ENCODE peak calls at places on chromosome 7, in six cellular contexts. One of them, this sample, is unnamed.

GRCh38 chr7:140417456-140418155 is 13.7 kb downstream of the RAB19 start:
- DNase-seq in GM13976: no peak
- DNase-seq in HL-60: no peak
- DNase-seq in dorsolateral prefrontal cortex: no peak
- DNase-seq in GM23338: no peak
- DNase-seq in heart right ventricle: no peak
- DNase-seq in this sample: no peak

GRCh38 chr7:132666076-132666775 is 90.0 kb upstream of the PLXNA4 start:
- DNase-seq in heart right ventricle: no peak
- DNase-seq in GM13976: no peak
- DNase-seq in HL-60: no peak
- DNase-seq in dorsolateral prefrontal cortex: no peak
- DNase-seq in GM23338: no peak
- DNase-seq in this sample: no peak

GRCh38 chr7:46524350-46524749 is 603.3 kb upstream of the IGFBP3 start:
- DNase-seq in dorsolateral prefrontal cortex: no peak
- DNase-seq in GM13976: no peak
- DNase-seq in GM23338: no peak
- DNase-seq in heart right ventricle: no peak
- DNase-seq in HL-60: no peak
- DNase-seq in this sample: no peak

GRCh38 chr7:83806538-83806937 is 157.6 kb upstream of the SEMA3E start:
- DNase-seq in GM23338: no peak
- DNase-seq in heart right ventricle: no peak
- DNase-seq in HL-60: no peak
- DNase-seq in dorsolateral prefrontal cortex: no peak
- DNase-seq in GM13976: no peak
- DNase-seq in this sample: no peak

GRCh38 chr7:23161502-23161901 is 20.3 kb upstream of the NUP42 start:
- DNase-seq in GM23338: no peak
- DNase-seq in heart right ventricle: no peak
- DNase-seq in dorsolateral prefrontal cortex: no peak
- DNase-seq in HL-60: no peak
- DNase-seq in GM13976: no peak
- DNase-seq in this sample: no peak

GRCh38 chr7:36723951-36724664 is at the start of gene AOAH:
- DNase-seq in GM13976: peak
- DNase-seq in GM23338: no peak
- DNase-seq in heart right ventricle: peak
- DNase-seq in HL-60: peak
- DNase-seq in dorsolateral prefrontal cortex: no peak
- DNase-seq in this sample: peak

GRCh38 chr7:16524332-16524731 is 2.3 kb upstream of the LRRC72 start:
- DNase-seq in GM23338: no peak
- DNase-seq in dorsolateral prefrontal cortex: no peak
- DNase-seq in HL-60: no peak
- DNase-seq in GM13976: no peak
- DNase-seq in heart right ventricle: no peak
- DNase-seq in this sample: no peak

GRCh38 chr7:50941525-50941924 is 158.8 kb upstream of the GRB10 start:
- DNase-seq in GM13976: no peak
- DNase-seq in heart right ventricle: no peak
- DNase-seq in HL-60: no peak
- DNase-seq in GM23338: no peak
- DNase-seq in dorsolateral prefrontal cortex: no peak
- DNase-seq in this sample: no peak

GRCh38 chr7:155951554-155952158 is 139.4 kb upstream of the SHH start:
- DNase-seq in dorsolateral prefrontal cortex: no peak
- DNase-seq in GM23338: no peak
- DNase-seq in HL-60: no peak
- DNase-seq in GM13976: no peak
- DNase-seq in heart right ventricle: no peak
- DNase-seq in this sample: no peak

GRCh38 chr7:36606442-36607205 is 117.7 kb downstream of the AOAH start:
- DNase-seq in dorsolateral prefrontal cortex: peak
- DNase-seq in heart right ventricle: no peak
- DNase-seq in GM13976: no peak
- DNase-seq in HL-60: no peak
- DNase-seq in GM23338: no peak
- DNase-seq in this sample: no peak

GRCh38 chr7:139241258-139241657 is 10.2 kb downstream of the UBN2 start:
- DNase-seq in dorsolateral prefrontal cortex: no peak
- DNase-seq in HL-60: no peak
- DNase-seq in GM13976: no peak
- DNase-seq in GM23338: no peak
- DNase-seq in heart right ventricle: no peak
- DNase-seq in this sample: no peak

GRCh38 chr7:43485580-43485979 is 97.3 kb upstream of the STK17A start:
- DNase-seq in GM13976: no peak
- DNase-seq in dorsolateral prefrontal cortex: no peak
- DNase-seq in HL-60: no peak
- DNase-seq in GM23338: no peak
- DNase-seq in heart right ventricle: no peak
- DNase-seq in this sample: no peak

GRCh38 chr7:156472267-156472666 is 168.3 kb upstream of the RNF32 start:
- DNase-seq in heart right ventricle: no peak
- DNase-seq in dorsolateral prefrontal cortex: no peak
- DNase-seq in GM13976: no peak
- DNase-seq in GM23338: no peak
- DNase-seq in HL-60: no peak
- DNase-seq in this sample: no peak

GRCh38 chr7:160958-161725 is 31.2 kb upstream of the FAM20C start:
- DNase-seq in GM13976: no peak
- DNase-seq in HL-60: no peak
- DNase-seq in heart right ventricle: no peak
- DNase-seq in GM23338: no peak
- DNase-seq in dorsolateral prefrontal cortex: no peak
- DNase-seq in this sample: no peak

GRCh38 chr7:77413861-77414424 is 2.2 kb downstream of the GSAP start:
- DNase-seq in GM23338: peak
- DNase-seq in heart right ventricle: no peak
- DNase-seq in HL-60: no peak
- DNase-seq in dorsolateral prefrontal cortex: no peak
- DNase-seq in GM13976: no peak
- DNase-seq in this sample: no peak

GRCh38 chr7:40405991-40406390 is 271.2 kb downstream of the SUGCT start:
- DNase-seq in HL-60: no peak
- DNase-seq in heart right ventricle: no peak
- DNase-seq in GM23338: no peak
- DNase-seq in dorsolateral prefrontal cortex: no peak
- DNase-seq in GM13976: no peak
- DNase-seq in this sample: no peak

GRCh38 chr7:140349172-140349771 is 49.1 kb downstream of the SLC37A3 start:
- DNase-seq in HL-60: no peak
- DNase-seq in GM13976: no peak
- DNase-seq in heart right ventricle: no peak
- DNase-seq in GM23338: no peak
- DNase-seq in dorsolateral prefrontal cortex: no peak
- DNase-seq in this sample: no peak

GRCh38 chr7:130943981-130944380 is 210.0 kb upstream of the KLF14 start:
- DNase-seq in GM13976: no peak
- DNase-seq in HL-60: no peak
- DNase-seq in GM23338: no peak
- DNase-seq in heart right ventricle: no peak
- DNase-seq in dorsolateral prefrontal cortex: no peak
- DNase-seq in this sample: no peak

GRCh38 chr7:76377186-76377918 is 18.6 kb upstream of the YWHAG start:
- DNase-seq in HL-60: no peak
- DNase-seq in GM23338: no peak
- DNase-seq in heart right ventricle: no peak
- DNase-seq in GM13976: peak
- DNase-seq in dorsolateral prefrontal cortex: no peak
- DNase-seq in this sample: no peak

GRCh38 chr7:149369497-149369896 is 91.4 kb downstream of the ZNF777 start:
- DNase-seq in heart right ventricle: no peak
- DNase-seq in GM13976: no peak
- DNase-seq in HL-60: no peak
- DNase-seq in dorsolateral prefrontal cortex: no peak
- DNase-seq in GM23338: no peak
- DNase-seq in this sample: no peak

GRCh38 chr7:43112941-43113621 is 634 bp downstream of the HECW1 start:
- DNase-seq in dorsolateral prefrontal cortex: no peak
- DNase-seq in HL-60: no peak
- DNase-seq in heart right ventricle: peak
- DNase-seq in GM23338: peak
- DNase-seq in GM13976: peak
- DNase-seq in this sample: no peak

DNA sequence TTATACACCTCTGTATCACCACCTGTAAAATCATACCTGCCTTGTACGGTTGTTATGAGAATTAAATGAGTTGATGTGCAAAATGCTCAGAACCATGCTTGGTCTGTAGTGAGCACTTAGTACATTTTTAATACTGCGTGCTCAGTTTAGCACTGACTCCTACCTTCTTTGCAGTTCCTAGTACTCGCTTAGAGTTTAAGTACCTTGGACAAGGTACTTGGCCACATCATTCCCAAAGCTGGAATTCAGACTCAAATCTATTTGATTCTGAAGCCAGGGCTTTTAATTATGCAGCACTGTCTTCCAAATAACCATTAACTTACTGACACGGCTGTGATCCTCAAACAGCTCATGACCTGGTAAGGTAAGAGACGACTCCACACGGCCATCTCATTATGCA is 100.0 kb upstream of the AGK start:
- DNase-seq in heart right ventricle: no peak
- DNase-seq in dorsolateral prefrontal cortex: no peak
- DNase-seq in GM13976: no peak
- DNase-seq in HL-60: no peak
- DNase-seq in GM23338: no peak
- DNase-seq in this sample: no peak
- TF ChIP-seq CTCF in heart right ventricle: no peak
- TF ChIP-seq CTCF in dorsolateral prefrontal cortex: no peak
- TF ChIP-seq CTCF in GM13976: no peak
- TF ChIP-seq CTCF in HL-60: no peak
- TF ChIP-seq CTCF in GM23338: no peak
- TF ChIP-seq CTCF in this sample: no peak

GRCh38 chr7:33885290-33886005 is 19.9 kb upstream of the BMPER start:
- DNase-seq in dorsolateral prefrontal cortex: no peak
- DNase-seq in GM23338: no peak
- DNase-seq in GM13976: no peak
- DNase-seq in heart right ventricle: no peak
- DNase-seq in HL-60: no peak
- DNase-seq in this sample: no peak

GRCh38 chr7:33887576-33887975 is 17.8 kb upstream of the BMPER start:
- DNase-seq in GM13976: no peak
- DNase-seq in GM23338: no peak
- DNase-seq in heart right ventricle: no peak
- DNase-seq in dorsolateral prefrontal cortex: no peak
- DNase-seq in HL-60: no peak
- DNase-seq in this sample: no peak

GRCh38 chr7:33883566-33883965 is 21.8 kb upstream of the BMPER start:
- DNase-seq in GM13976: no peak
- DNase-seq in GM23338: no peak
- DNase-seq in dorsolateral prefrontal cortex: no peak
- DNase-seq in heart right ventricle: no peak
- DNase-seq in HL-60: no peak
- DNase-seq in this sample: no peak

GRCh38 chr7:33888206-33888605 is 17.1 kb upstream of the BMPER start:
- DNase-seq in GM13976: no peak
- DNase-seq in GM23338: peak
- DNase-seq in HL-60: no peak
- DNase-seq in dorsolateral prefrontal cortex: no peak
- DNase-seq in heart right ventricle: no peak
- DNase-seq in this sample: no peak

GRCh38 chr7:33886100-33886623 is 19.2 kb upstream of the BMPER start:
- DNase-seq in HL-60: no peak
- DNase-seq in GM23338: peak
- DNase-seq in heart right ventricle: no peak
- DNase-seq in dorsolateral prefrontal cortex: no peak
- DNase-seq in GM13976: no peak
- DNase-seq in this sample: no peak
- TF ChIP-seq CTCF in HL-60: no peak
- TF ChIP-seq CTCF in GM23338: peak
- TF ChIP-seq CTCF in heart right ventricle: no peak
- TF ChIP-seq CTCF in dorsolateral prefrontal cortex: no peak
- TF ChIP-seq CTCF in GM13976: no peak
- TF ChIP-seq CTCF in this sample: no peak

GRCh38 chr7:38452615-38453014 is 178.6 kb downstream of the AMPH start:
- DNase-seq in HL-60: no peak
- DNase-seq in dorsolateral prefrontal cortex: no peak
- DNase-seq in GM13976: no peak
- DNase-seq in GM23338: no peak
- DNase-seq in heart right ventricle: no peak
- DNase-seq in this sample: no peak

GRCh38 chr7:38453826-38454225 is 177.3 kb downstream of the AMPH start:
- DNase-seq in heart right ventricle: no peak
- DNase-seq in HL-60: no peak
- DNase-seq in GM23338: no peak
- DNase-seq in GM13976: no peak
- DNase-seq in dorsolateral prefrontal cortex: no peak
- DNase-seq in this sample: no peak

GRCh38 chr7:38453187-38453586 is 178.0 kb downstream of the AMPH start:
- DNase-seq in heart right ventricle: no peak
- DNase-seq in GM23338: peak
- DNase-seq in GM13976: no peak
- DNase-seq in dorsolateral prefrontal cortex: no peak
- DNase-seq in HL-60: no peak
- DNase-seq in this sample: no peak

GRCh38 chr7:38448842-38449241 is 175.4 kb upstream of the TARP start:
- DNase-seq in GM13976: no peak
- DNase-seq in HL-60: no peak
- DNase-seq in GM23338: no peak
- DNase-seq in dorsolateral prefrontal cortex: no peak
- DNase-seq in heart right ventricle: no peak
- DNase-seq in this sample: no peak

DNA sequence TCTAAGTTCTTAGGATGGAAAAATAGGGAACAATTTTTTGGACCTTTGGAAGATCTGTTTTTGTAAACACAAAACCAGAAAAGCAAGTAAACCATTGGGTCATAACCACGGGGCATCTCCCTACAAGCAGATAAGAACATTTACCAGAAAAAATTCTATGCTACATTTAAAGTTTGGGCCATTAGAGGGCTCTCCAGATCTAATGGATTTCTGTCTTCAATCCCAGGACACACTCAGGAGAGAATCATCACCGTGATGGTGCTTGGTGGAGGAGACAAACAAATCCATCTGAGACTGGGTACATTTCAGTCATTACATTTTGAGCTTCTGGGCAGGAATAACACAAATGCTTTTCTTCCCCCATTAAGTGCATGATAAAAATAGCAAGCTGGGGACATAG is 178.4 kb upstream of the TARP start:
- DNase-seq in HL-60: no peak
- DNase-seq in heart right ventricle: no peak
- DNase-seq in GM23338: peak
- DNase-seq in GM13976: peak
- DNase-seq in dorsolateral prefrontal cortex: no peak
- DNase-seq in this sample: no peak
- TF ChIP-seq CTCF in HL-60: no peak
- TF ChIP-seq CTCF in heart right ventricle: peak
- TF ChIP-seq CTCF in GM23338: peak
- TF ChIP-seq CTCF in GM13976: no peak
- TF ChIP-seq CTCF in dorsolateral prefrontal cortex: no peak
- TF ChIP-seq CTCF in this sample: no peak

DNA sequence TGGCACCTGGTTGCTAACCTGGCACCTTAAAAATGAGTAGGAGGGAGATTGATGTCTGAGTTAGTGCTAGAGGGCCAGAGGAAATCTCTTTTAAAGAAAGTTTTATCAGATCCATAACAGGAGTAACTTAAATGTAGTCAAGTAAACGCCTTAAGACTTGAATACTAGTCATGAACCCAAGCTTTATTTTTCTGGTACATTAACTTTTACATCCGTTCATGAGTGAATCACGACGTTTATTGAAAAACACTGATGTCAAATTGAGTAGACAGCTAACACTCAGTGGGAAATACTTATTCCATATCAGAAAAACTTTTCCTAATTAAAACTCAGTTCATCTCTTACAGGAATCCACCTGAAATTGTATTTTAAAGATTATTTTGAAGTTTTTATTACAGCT is 6.9 kb upstream of the LAMB1 start:
- DNase-seq in HL-60: no peak
- DNase-seq in GM13976: no peak
- DNase-seq in heart right ventricle: no peak
- DNase-seq in GM23338: no peak
- DNase-seq in dorsolateral prefrontal cortex: no peak
- DNase-seq in this sample: no peak
- TF ChIP-seq CTCF in HL-60: no peak
- TF ChIP-seq CTCF in GM13976: no peak
- TF ChIP-seq CTCF in heart right ventricle: no peak
- TF ChIP-seq CTCF in GM23338: no peak
- TF ChIP-seq CTCF in dorsolateral prefrontal cortex: no peak
- TF ChIP-seq CTCF in this sample: no peak

This sample was measured in CD14-positive monocyte.